ENCODE peak calls at places on chromosomes 2 and 18, in seven cellular contexts. B is mucosa of gallbladder; P is H1; Y is epithelial cell of esophagus; M is SW480; C is activated naive CD4-positive, alpha-beta T cell; S is HEK293T. J is an unnamed sample.
A peak's percentile ranks its signal among the peaks of the same experiment; 100 is the strongest.

GRCh38 chr2:97995026-97995733 is 568 bp downstream of the TMEM131 start:
- DNase-seq in S (peak; percentile 58), B (peak; percentile 28), Y (peak; percentile 42), M (peak; percentile 65), P (no peak), C (peak; percentile 31), J (peak; percentile 62)

GRCh38 chr2:241833938-241834852 is 24.5 kb downstream of the PDCD1 start:
- DNase-seq in M (no peak), S (no peak), C (no peak), Y (no peak), B (no peak), P (no peak), J (no peak)

GRCh38 chr2:127355407-127356008 is 32.3 kb downstream of the MAP3K2 start:
- DNase-seq in Y (peak; percentile 60), M (peak; percentile 35), C (no peak), S (no peak), B (no peak), P (no peak), J (no peak)

GRCh38 chr2:39202639-39203369 is 41.0 kb downstream of the CDKL4 start:
- DNase-seq in Y (peak; percentile 7), P (peak; percentile 39), S (no peak), M (no peak), B (no peak), C (no peak), J (no peak)

GRCh38 chr18:58618822-58619553 is 9.9 kb downstream of the ALPK2 start:
- DNase-seq in P (no peak), B (no peak), M (no peak), Y (no peak), C (no peak), S (no peak), J (no peak)

GRCh38 chr2:96927420-96928171 is 57.7 kb upstream of the SEMA4C start:
- DNase-seq in P (no peak), M (no peak), Y (peak; percentile 98), C (no peak), B (no peak), S (no peak), J (no peak)

GRCh38 chr2:66522591-66523379 is 87.9 kb downstream of the MEIS1 start:
- DNase-seq in M (peak; percentile 22), B (no peak), C (no peak), P (no peak), S (no peak), Y (no peak), J (no peak)

GRCh38 chr2:2824588-2824987 is 493.5 kb upstream of the MYT1L start:
- DNase-seq in M (no peak), Y (no peak), C (no peak), S (no peak), B (peak; percentile 5), P (no peak), J (no peak)

GRCh38 chr2:178420463-178420990 is 30.4 kb downstream of the PRKRA start:
- DNase-seq in S (no peak), M (no peak), C (no peak), Y (no peak), B (no peak), P (no peak), J (no peak)

GRCh38 chr2:207423886-207424285 is 105.9 kb upstream of the CREB1 start:
- DNase-seq in B (no peak), P (no peak), C (no peak), M (no peak), S (no peak), Y (peak; percentile 33), J (no peak)

GRCh38 chr18:59783138-59783537 is 85.9 kb upstream of the CCBE1 start:
- DNase-seq in Y (peak; percentile 57), C (no peak), B (peak; percentile 27), M (peak; percentile 71), P (no peak), S (peak; percentile 45), J (no peak)

GRCh38 chr2:112765251-112765650 is 842 bp upstream of the CKAP2L start:
- DNase-seq in S (no peak), M (no peak), B (no peak), P (no peak), Y (no peak), C (no peak), J (no peak)

GRCh38 chr2:235066895-235067294 is 115.1 kb downstream of the SH3BP4 start:
- DNase-seq in C (no peak), Y (no peak), M (no peak), P (no peak), B (no peak), S (no peak), J (no peak)

GRCh38 chr2:237128026-237128703 is 42.5 kb downstream of the COPS8 start:
- DNase-seq in P (peak; percentile 46), B (peak; percentile 96), C (no peak), S (peak; percentile 10), M (peak; percentile 56), Y (peak; percentile 99), J (peak; percentile 75)

GRCh38 chr2:73043279-73043678 is 28.2 kb downstream of the SFXN5 start:
- DNase-seq in C (no peak), M (no peak), B (no peak), P (no peak), S (no peak), Y (no peak), J (no peak)

GRCh38 chr18:39571511-39571910 is 2005.9 kb upstream of the CELF4 start:
- DNase-seq in P (no peak), Y (peak; percentile 39), B (no peak), C (no peak), S (peak; percentile 56), M (no peak), J (no peak)

GRCh38 chr2:151374426-151374825 is 17.0 kb downstream of the TNFAIP6 start:
- DNase-seq in P (no peak), C (no peak), Y (peak; percentile 85), B (no peak), S (no peak), M (no peak), J (no peak)

GRCh38 chr18:48777026-48777736 is 173.6 kb downstream of the SMAD7 start:
- DNase-seq in B (no peak), P (peak; percentile 41), Y (peak; percentile 50), C (peak; percentile 69), M (no peak), S (peak; percentile 77), J (peak; percentile 59)

GRCh38 chr2:107669335-107669734 is 157.4 kb upstream of the RGPD4 start:
- DNase-seq in P (no peak), S (no peak), Y (peak; percentile 30), M (peak; percentile 53), B (no peak), C (no peak), J (no peak)

GRCh38 chr2:36355157-36355889 is at the start of gene CRIM1:
- DNase-seq in B (peak; percentile 91), P (peak; percentile 67), S (peak; percentile 75), C (peak; percentile 28), Y (peak; percentile 93), M (peak; percentile 81), J (peak; percentile 89)

GRCh38 chr2:39735648-39736047 is 43.4 kb downstream of the THUMPD2 start:
- DNase-seq in P (no peak), S (no peak), C (no peak), Y (no peak), M (no peak), B (no peak), J (no peak)

GRCh38 chr18:54774971-54775665 is 53.2 kb upstream of the RAB27B start:
- DNase-seq in S (no peak), B (no peak), P (no peak), C (no peak), M (no peak), Y (peak; percentile 30), J (no peak)

GRCh38 chr2:234725528-234726264 is 226.1 kb upstream of the SH3BP4 start:
- DNase-seq in M (peak; percentile 2), B (no peak), S (no peak), P (no peak), Y (peak; percentile 44), C (no peak), J (peak; percentile 62)

GRCh38 chr2:120243211-120243610 is 9.4 kb upstream of the RALB start:
- DNase-seq in C (no peak), Y (peak; percentile 47), S (no peak), P (no peak), M (no peak), B (no peak), J (no peak)

GRCh38 chr2:226791056-226791486 is 8.5 kb downstream of the IRS1 start:
- DNase-seq in M (peak; percentile 62), S (peak; percentile 52), Y (peak; percentile 50), P (no peak), B (peak; percentile 64), C (no peak), J (peak; percentile 59)

GRCh38 chr2:235043762-235044500 is 92.1 kb downstream of the SH3BP4 start:
- DNase-seq in C (no peak), B (no peak), Y (no peak), P (no peak), M (no peak), S (no peak), J (no peak)

GRCh38 chr2:53498210-53498609 is 269.4 kb upstream of the CHAC2 start:
- DNase-seq in S (no peak), C (no peak), Y (peak; percentile 31), P (no peak), M (no peak), B (no peak), J (no peak)

GRCh38 chr18:45050712-45051639 is 370.3 kb downstream of the SETBP1 start:
- DNase-seq in S (no peak), Y (peak; percentile 81), M (peak; percentile 4), P (no peak), C (no peak), B (no peak), J (no peak)

GRCh38 chr18:58569490-58569911 is 59.4 kb downstream of the ALPK2 start:
- DNase-seq in Y (no peak), M (no peak), C (no peak), B (no peak), S (no peak), P (no peak), J (no peak)

GRCh38 chr2:97645112-97645699 is 656 bp upstream of the COX5B start:
- DNase-seq in C (peak; percentile 57), P (no peak), S (no peak), Y (no peak), B (no peak), M (peak; percentile 40), J (no peak)

GRCh38 chr18:22141211-22141610 is 28.2 kb upstream of the GATA6 start:
- DNase-seq in C (no peak), Y (no peak), P (no peak), M (no peak), B (no peak), S (no peak), J (no peak)

GRCh38 chr2:48347712-48348111 is 182.2 kb upstream of the STON1 start:
- DNase-seq in S (no peak), C (no peak), B (no peak), Y (no peak), M (peak; percentile 65), P (no peak), J (no peak)

GRCh38 chr2:199940373-199940772 is 14.9 kb downstream of the TYW5 start:
- DNase-seq in M (peak; percentile 67), Y (peak; percentile 24), B (no peak), S (no peak), C (no peak), P (no peak), J (no peak)